ENCODE peak calls at places on chromosomes 3 and 15, in six cellular contexts. G, B, Y, P, F and A are unnamed samples.

GRCh38 chr3:97872209-97873042 is 50.6 kb downstream of the CRYBG3 start:
- DNase-seq in B (peak; percentile 46), Y (no peak), F (peak; percentile 55), G (peak; percentile 97), P (peak; percentile 77), A (peak; percentile 99)

GRCh38 chr3:112814256-112814655 is 32.4 kb downstream of the CD200R1L start:
- DNase-seq in G (peak; percentile 89), F (no peak), P (peak; percentile 10), B (no peak), Y (no peak), A (peak; percentile 50)

GRCh38 chr3:126476166-126476975 is 680 bp upstream of the ZXDC start:
- DNase-seq in G (peak; percentile 25), P (no peak), F (peak; percentile 74), B (no peak), Y (peak; percentile 29), A (peak; percentile 57)

GRCh38 chr3:24145981-24146822 is 201.1 kb downstream of the NR1D2 start:
- DNase-seq in P (no peak), F (no peak), G (peak; percentile 90), Y (no peak), B (no peak), A (peak; percentile 43)

GRCh38 chr3:46709147-46709654 is 8.0 kb downstream of the TMIE start:
- DNase-seq in Y (no peak), B (no peak), F (peak; percentile 42), P (no peak), G (no peak), A (no peak)

GRCh38 chr15:66778716-66779115 is 76.7 kb downstream of the SMAD6 start:
- DNase-seq in F (peak; percentile 56), G (no peak), B (no peak), Y (no peak), P (no peak), A (no peak)

GRCh38 chr3:7978104-7978457 is 523.5 kb upstream of the LMCD1 start:
- DNase-seq in Y (no peak), G (no peak), B (no peak), P (no peak), F (no peak), A (no peak)

GRCh38 chr3:63995056-63995576 is 28.2 kb downstream of the PSMD6 start:
- DNase-seq in G (no peak), B (no peak), P (no peak), F (no peak), Y (no peak), A (no peak)

GRCh38 chr15:51095681-51096331 is 1.1 kb upstream of the TNFAIP8L3 start:
- DNase-seq in P (no peak), F (no peak), G (no peak), Y (no peak), B (no peak), A (no peak)

GRCh38 chr3:46632792-46633191 is 20.5 kb downstream of the FAM240A start:
- DNase-seq in P (no peak), B (no peak), F (no peak), Y (peak; percentile 71), G (peak; percentile 44), A (no peak)

GRCh38 chr3:148816427-148816826 is 11.2 kb upstream of the CPB1 start:
- DNase-seq in P (no peak), Y (no peak), G (no peak), B (no peak), F (no peak), A (no peak)

GRCh38 chr3:10142707-10143560 is 1.4 kb downstream of the VHL start:
- DNase-seq in G (no peak), B (no peak), F (no peak), Y (peak; percentile 34), P (peak; percentile 31), A (no peak)

GRCh38 chr3:139317660-139318430 is 26.0 kb upstream of the MRPS22 start:
- DNase-seq in F (no peak), B (no peak), Y (no peak), P (no peak), G (no peak), A (peak; percentile 22)

GRCh38 chr15:94294556-94294955 is 63.2 kb downstream of the MCTP2 start:
- DNase-seq in Y (no peak), F (no peak), B (no peak), G (peak; percentile 39), P (no peak), A (no peak)

GRCh38 chr3:94246136-94246535 is 183.3 kb downstream of the NSUN3 start:
- DNase-seq in B (no peak), P (no peak), Y (no peak), G (no peak), F (no peak), A (no peak)

GRCh38 chr3:45958333-45958791 is 15.1 kb downstream of the CXCR6 start:
- DNase-seq in P (no peak), B (peak; percentile 51), Y (no peak), G (peak; percentile 81), F (no peak), A (no peak)

GRCh38 chr3:116939091-116939490 is 229.5 kb downstream of the TUSC7 start:
- DNase-seq in B (no peak), P (no peak), Y (no peak), F (no peak), G (no peak), A (peak; percentile 55)

GRCh38 chr3:52190294-52190841 is 7.6 kb upstream of the ALAS1 start:
- DNase-seq in B (no peak), P (no peak), F (no peak), Y (peak; percentile 19), G (peak; percentile 49), A (no peak)

GRCh38 chr15:90876046-90876445 is 7.7 kb downstream of the FURIN start:
- DNase-seq in B (no peak), G (no peak), F (peak; percentile 74), P (no peak), Y (no peak), A (no peak)

GRCh38 chr3:18382760-18383369 is 42.3 kb downstream of the SATB1 start:
- DNase-seq in G (no peak), P (no peak), B (no peak), F (no peak), Y (no peak), A (no peak)

GRCh38 chr3:71441217-71441924 is 142.2 kb downstream of the FOXP1 start:
- DNase-seq in Y (no peak), P (no peak), G (no peak), B (no peak), F (no peak), A (peak; percentile 69)

DNA sequence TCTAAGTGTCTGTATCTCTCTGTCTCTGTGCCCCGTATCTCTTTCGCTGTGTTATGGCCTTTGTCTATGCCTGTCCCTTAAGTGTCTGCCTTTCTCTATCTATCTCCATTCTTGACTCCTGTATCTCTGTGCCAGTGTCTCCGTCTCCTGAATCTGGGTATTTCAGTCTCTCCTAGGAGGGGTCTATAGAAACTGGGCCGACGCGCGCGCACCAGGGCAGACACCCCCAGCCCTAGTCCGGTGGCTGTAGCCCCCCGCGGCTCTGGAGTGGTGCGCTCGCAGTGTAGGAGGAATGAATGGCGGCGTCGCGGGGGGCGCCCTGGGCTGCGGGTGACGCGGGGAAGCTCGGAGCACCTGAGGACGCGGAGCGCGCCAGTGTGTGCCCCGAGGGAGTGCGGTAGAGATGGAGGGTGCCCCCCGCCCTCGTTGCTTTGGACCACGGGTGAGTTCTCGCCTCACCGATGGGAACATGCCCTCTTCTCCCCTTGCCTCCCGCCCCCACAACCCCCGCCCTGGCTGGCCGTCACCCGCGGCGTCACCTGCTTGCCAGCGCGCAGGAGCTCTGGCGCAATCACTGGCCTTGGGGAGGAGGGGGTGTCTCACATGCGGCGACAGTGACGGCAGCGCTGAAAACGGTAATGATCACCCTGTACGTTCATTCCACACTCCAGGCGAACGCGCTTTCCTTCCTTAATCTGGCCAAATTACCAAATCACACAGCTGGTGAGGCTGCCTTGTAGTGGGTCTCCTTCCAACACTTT is 993 bp upstream of the CAMK2N2 start:
- DNase-seq in B (no peak), F (no peak), Y (peak; percentile 59), P (no peak), G (peak; percentile 2), A (no peak)
- H3K27me3 ChIP-seq in B (peaks cover 20% of the 10 kb centered on the region), F (peaks cover 23% of the 10 kb centered on the region), Y (no peaks in the 10 kb centered on the region), P (peaks cover 11% of the 10 kb centered on the region), G (peaks cover 38% of the 10 kb centered on the region), A (peaks cover 46% of the 10 kb centered on the region)

GRCh38 chr3:115190747-115191146 is 43.7 kb upstream of the ZBTB20 start:
- DNase-seq in B (no peak), F (no peak), Y (no peak), P (no peak), G (no peak), A (no peak)

GRCh38 chr3:115186351-115187148 is 39.5 kb upstream of the ZBTB20 start:
- DNase-seq in G (no peak), P (no peak), B (no peak), Y (no peak), F (no peak), A (no peak)

GRCh38 chr3:115187149-115187757 is 40.2 kb upstream of the ZBTB20 start:
- DNase-seq in Y (no peak), B (no peak), F (no peak), P (no peak), G (no peak), A (no peak)
- H3K27ac ChIP-seq in Y (no peak overlapping the region), B (no peak overlapping the region), F (no peak overlapping the region), P (no peak overlapping the region), G (no peak overlapping the region), A (no peak overlapping the region)

GRCh38 chr3:186886202-186886820 is 43.8 kb downstream of the ADIPOQ start:
- DNase-seq in P (no peak), Y (no peak), B (no peak), F (no peak), G (no peak), A (no peak)

GRCh38 chr3:186882125-186882524 is 39.6 kb downstream of the ADIPOQ start:
- DNase-seq in B (no peak), G (no peak), F (no peak), P (no peak), Y (no peak), A (no peak)

GRCh38 chr3:186880392-186880791 is 37.9 kb downstream of the ADIPOQ start:
- DNase-seq in F (no peak), G (no peak), B (no peak), Y (no peak), P (peak; percentile 44), A (no peak)

GRCh38 chr3:186882881-186883685 is 40.6 kb downstream of the ADIPOQ start:
- DNase-seq in B (no peak), F (no peak), P (peak; percentile 39), G (peak; percentile 77), Y (no peak), A (peak; percentile 92)

DNA sequence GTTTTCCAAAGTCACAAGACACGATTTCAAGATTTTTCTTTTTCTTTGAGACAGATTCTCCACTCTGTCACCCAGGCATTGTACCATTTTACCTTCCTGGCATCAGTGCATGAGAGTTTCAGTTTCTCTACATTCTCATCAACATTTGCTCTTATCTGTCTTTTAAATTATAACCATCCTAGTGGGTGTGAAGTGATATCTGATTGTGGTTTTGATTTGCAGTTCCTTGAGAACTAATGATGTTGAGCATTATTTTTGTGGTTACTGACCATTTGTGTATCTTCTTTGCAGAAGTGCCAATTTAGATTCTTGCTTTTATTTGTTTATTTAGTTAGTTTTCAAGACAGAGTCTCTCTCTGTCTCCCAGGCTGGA is 41.2 kb downstream of the ADIPOQ start:
- DNase-seq in F (no peak), Y (no peak), B (no peak), P (peak; percentile 50), G (no peak), A (no peak)
- H3K27me3 ChIP-seq in F (no peaks in the 10 kb centered on the region), Y (no peaks in the 10 kb centered on the region), B (no peaks in the 10 kb centered on the region), P (no peaks in the 10 kb centered on the region), G (peaks cover 7% of the 10 kb centered on the region), A (no peaks in the 10 kb centered on the region)

DNA sequence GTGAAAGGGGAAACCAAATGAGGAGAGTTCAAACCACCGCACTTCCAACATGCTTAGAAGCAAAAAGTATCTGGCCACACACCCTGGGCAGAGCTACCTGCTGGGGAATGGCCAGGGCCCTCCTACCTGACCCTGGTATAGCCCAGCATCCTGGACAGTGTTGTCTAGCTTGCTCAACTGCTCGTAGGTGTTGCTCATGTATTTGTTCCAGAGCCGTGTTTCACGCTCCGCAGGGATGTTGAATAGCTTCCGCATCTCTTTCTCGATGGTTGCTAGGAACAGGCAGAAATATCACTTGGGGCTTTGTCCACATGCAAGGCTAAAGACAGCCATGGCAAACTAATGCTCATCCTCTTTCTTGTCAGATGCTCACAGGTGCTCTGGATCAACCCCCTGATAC is 15.1 kb downstream of the USP4 start:
- DNase-seq in B (no peak), F (no peak), P (no peak), Y (no peak), G (no peak), A (no peak)
- H3K27ac ChIP-seq in B (no peak overlapping the region), F (no peak overlapping the region), P (no peak overlapping the region), Y (no peak overlapping the region), G (no peak overlapping the region), A (no peak overlapping the region)